ENCODE peak calls at places on chromosomes 4 and X, in ten cellular contexts. One of them, this sample, is unnamed.

GRCh38 chr4:68299492-68300457 is 50.1 kb downstream of the YTHDC1 start:
- DNase-seq in HFF-Myc: no peak
- DNase-seq in bronchial epithelial cell: no peak
- DNase-seq in T-cell: no peak
- DNase-seq in astrocyte of the cerebellum: no peak
- DNase-seq in mammary epithelial cell: peak
- DNase-seq in activated CD8-positive, alpha-beta memory T cell treated with anti-CD3 and anti-CD28 coated beads for 48 hours: no peak
- DNase-seq in iris pigment epithelial cell: no peak
- DNase-seq in CD8-positive, alpha-beta T cell: no peak
- DNase-seq in substantia nigra: no peak
- DNase-seq in this sample: no peak

GRCh38 chr4:183905593-183906485 is 732 bp downstream of the STOX2 start:
- DNase-seq in T-cell: no peak
- DNase-seq in astrocyte of the cerebellum: no peak
- DNase-seq in activated CD8-positive, alpha-beta memory T cell treated with anti-CD3 and anti-CD28 coated beads for 48 hours: no peak
- DNase-seq in mammary epithelial cell: peak
- DNase-seq in substantia nigra: peak
- DNase-seq in HFF-Myc: no peak
- DNase-seq in CD8-positive, alpha-beta T cell: no peak
- DNase-seq in iris pigment epithelial cell: peak
- DNase-seq in bronchial epithelial cell: peak
- DNase-seq in this sample: peak

GRCh38 chrX:39475372-39475771 is 622.4 kb downstream of the BCOR start:
- DNase-seq in astrocyte of the cerebellum: no peak
- DNase-seq in substantia nigra: no peak
- DNase-seq in iris pigment epithelial cell: no peak
- DNase-seq in bronchial epithelial cell: no peak
- DNase-seq in mammary epithelial cell: no peak
- DNase-seq in HFF-Myc: no peak
- DNase-seq in CD8-positive, alpha-beta T cell: no peak
- DNase-seq in activated CD8-positive, alpha-beta memory T cell treated with anti-CD3 and anti-CD28 coated beads for 48 hours: no peak
- DNase-seq in T-cell: no peak
- DNase-seq in this sample: no peak

GRCh38 chrX:19046343-19047215 is 62.7 kb upstream of the PHKA2 start:
- DNase-seq in HFF-Myc: no peak
- DNase-seq in activated CD8-positive, alpha-beta memory T cell treated with anti-CD3 and anti-CD28 coated beads for 48 hours: no peak
- DNase-seq in astrocyte of the cerebellum: no peak
- DNase-seq in bronchial epithelial cell: peak
- DNase-seq in CD8-positive, alpha-beta T cell: no peak
- DNase-seq in mammary epithelial cell: peak
- DNase-seq in iris pigment epithelial cell: peak
- DNase-seq in substantia nigra: no peak
- DNase-seq in T-cell: no peak
- DNase-seq in this sample: no peak

GRCh38 chrX:68196939-68197791 is 236.1 kb downstream of the OPHN1 start:
- DNase-seq in CD8-positive, alpha-beta T cell: no peak
- DNase-seq in T-cell: no peak
- DNase-seq in substantia nigra: peak
- DNase-seq in iris pigment epithelial cell: peak
- DNase-seq in activated CD8-positive, alpha-beta memory T cell treated with anti-CD3 and anti-CD28 coated beads for 48 hours: no peak
- DNase-seq in bronchial epithelial cell: peak
- DNase-seq in mammary epithelial cell: peak
- DNase-seq in HFF-Myc: no peak
- DNase-seq in astrocyte of the cerebellum: peak
- DNase-seq in this sample: peak

GRCh38 chr4:19857405-19857804 is 394.3 kb upstream of the SLIT2 start:
- DNase-seq in substantia nigra: no peak
- DNase-seq in activated CD8-positive, alpha-beta memory T cell treated with anti-CD3 and anti-CD28 coated beads for 48 hours: no peak
- DNase-seq in mammary epithelial cell: no peak
- DNase-seq in HFF-Myc: no peak
- DNase-seq in T-cell: no peak
- DNase-seq in CD8-positive, alpha-beta T cell: no peak
- DNase-seq in astrocyte of the cerebellum: no peak
- DNase-seq in iris pigment epithelial cell: peak
- DNase-seq in bronchial epithelial cell: no peak
- DNase-seq in this sample: no peak

GRCh38 chrX:48028091-48028490 is 21.3 kb downstream of the SPACA5 start:
- DNase-seq in activated CD8-positive, alpha-beta memory T cell treated with anti-CD3 and anti-CD28 coated beads for 48 hours: no peak
- DNase-seq in astrocyte of the cerebellum: no peak
- DNase-seq in substantia nigra: no peak
- DNase-seq in mammary epithelial cell: no peak
- DNase-seq in T-cell: no peak
- DNase-seq in HFF-Myc: no peak
- DNase-seq in CD8-positive, alpha-beta T cell: no peak
- DNase-seq in bronchial epithelial cell: no peak
- DNase-seq in iris pigment epithelial cell: no peak
- DNase-seq in this sample: no peak

GRCh38 chr4:3613980-3614730 is 81.9 kb upstream of the LRPAP1 start:
- DNase-seq in activated CD8-positive, alpha-beta memory T cell treated with anti-CD3 and anti-CD28 coated beads for 48 hours: no peak
- DNase-seq in iris pigment epithelial cell: no peak
- DNase-seq in CD8-positive, alpha-beta T cell: no peak
- DNase-seq in substantia nigra: no peak
- DNase-seq in HFF-Myc: no peak
- DNase-seq in bronchial epithelial cell: no peak
- DNase-seq in mammary epithelial cell: no peak
- DNase-seq in T-cell: no peak
- DNase-seq in astrocyte of the cerebellum: no peak
- DNase-seq in this sample: no peak

GRCh38 chr4:87461281-87461700 is 38.9 kb downstream of the NUDT9 start:
- DNase-seq in CD8-positive, alpha-beta T cell: no peak
- DNase-seq in substantia nigra: no peak
- DNase-seq in activated CD8-positive, alpha-beta memory T cell treated with anti-CD3 and anti-CD28 coated beads for 48 hours: no peak
- DNase-seq in HFF-Myc: no peak
- DNase-seq in mammary epithelial cell: peak
- DNase-seq in T-cell: no peak
- DNase-seq in astrocyte of the cerebellum: peak
- DNase-seq in bronchial epithelial cell: peak
- DNase-seq in iris pigment epithelial cell: peak
- DNase-seq in this sample: no peak

GRCh38 chr4:182922551-182923284 is 5.5 kb upstream of the DCTD start:
- DNase-seq in mammary epithelial cell: no peak
- DNase-seq in iris pigment epithelial cell: peak
- DNase-seq in astrocyte of the cerebellum: no peak
- DNase-seq in CD8-positive, alpha-beta T cell: no peak
- DNase-seq in bronchial epithelial cell: no peak
- DNase-seq in substantia nigra: no peak
- DNase-seq in activated CD8-positive, alpha-beta memory T cell treated with anti-CD3 and anti-CD28 coated beads for 48 hours: no peak
- DNase-seq in T-cell: no peak
- DNase-seq in HFF-Myc: no peak
- DNase-seq in this sample: peak

GRCh38 chr4:1240721-1241465 is 8.0 kb downstream of the CTBP1 start:
- DNase-seq in iris pigment epithelial cell: no peak
- DNase-seq in CD8-positive, alpha-beta T cell: no peak
- DNase-seq in T-cell: no peak
- DNase-seq in astrocyte of the cerebellum: no peak
- DNase-seq in activated CD8-positive, alpha-beta memory T cell treated with anti-CD3 and anti-CD28 coated beads for 48 hours: no peak
- DNase-seq in mammary epithelial cell: no peak
- DNase-seq in HFF-Myc: no peak
- DNase-seq in substantia nigra: no peak
- DNase-seq in bronchial epithelial cell: no peak
- DNase-seq in this sample: no peak

GRCh38 chrX:76428243-76429130 is 977 bp downstream of the MAGEE1 start:
- DNase-seq in CD8-positive, alpha-beta T cell: peak
- DNase-seq in substantia nigra: no peak
- DNase-seq in T-cell: peak
- DNase-seq in HFF-Myc: no peak
- DNase-seq in bronchial epithelial cell: no peak
- DNase-seq in astrocyte of the cerebellum: no peak
- DNase-seq in iris pigment epithelial cell: no peak
- DNase-seq in activated CD8-positive, alpha-beta memory T cell treated with anti-CD3 and anti-CD28 coated beads for 48 hours: no peak
- DNase-seq in mammary epithelial cell: peak
- DNase-seq in this sample: no peak

GRCh38 chr4:26729027-26729426 is 131.6 kb upstream of the STIM2 start:
- DNase-seq in T-cell: no peak
- DNase-seq in mammary epithelial cell: no peak
- DNase-seq in iris pigment epithelial cell: no peak
- DNase-seq in CD8-positive, alpha-beta T cell: no peak
- DNase-seq in substantia nigra: no peak
- DNase-seq in bronchial epithelial cell: no peak
- DNase-seq in HFF-Myc: no peak
- DNase-seq in activated CD8-positive, alpha-beta memory T cell treated with anti-CD3 and anti-CD28 coated beads for 48 hours: no peak
- DNase-seq in astrocyte of the cerebellum: no peak
- DNase-seq in this sample: no peak

GRCh38 chr4:10066704-10067651 is 45.7 kb upstream of the SLC2A9 start:
- DNase-seq in substantia nigra: no peak
- DNase-seq in CD8-positive, alpha-beta T cell: no peak
- DNase-seq in HFF-Myc: no peak
- DNase-seq in T-cell: no peak
- DNase-seq in bronchial epithelial cell: no peak
- DNase-seq in mammary epithelial cell: no peak
- DNase-seq in activated CD8-positive, alpha-beta memory T cell treated with anti-CD3 and anti-CD28 coated beads for 48 hours: no peak
- DNase-seq in astrocyte of the cerebellum: no peak
- DNase-seq in iris pigment epithelial cell: no peak
- DNase-seq in this sample: no peak

GRCh38 chr4:40954119-40954668 is 204.4 kb downstream of the NSUN7 start:
- DNase-seq in T-cell: no peak
- DNase-seq in activated CD8-positive, alpha-beta memory T cell treated with anti-CD3 and anti-CD28 coated beads for 48 hours: no peak
- DNase-seq in astrocyte of the cerebellum: no peak
- DNase-seq in iris pigment epithelial cell: no peak
- DNase-seq in CD8-positive, alpha-beta T cell: no peak
- DNase-seq in substantia nigra: no peak
- DNase-seq in HFF-Myc: no peak
- DNase-seq in bronchial epithelial cell: no peak
- DNase-seq in mammary epithelial cell: no peak
- DNase-seq in this sample: no peak

GRCh38 chr4:10971800-10972398 is 287.3 kb upstream of the CLNK start:
- DNase-seq in mammary epithelial cell: peak
- DNase-seq in HFF-Myc: no peak
- DNase-seq in CD8-positive, alpha-beta T cell: no peak
- DNase-seq in substantia nigra: no peak
- DNase-seq in astrocyte of the cerebellum: no peak
- DNase-seq in bronchial epithelial cell: peak
- DNase-seq in iris pigment epithelial cell: no peak
- DNase-seq in T-cell: no peak
- DNase-seq in activated CD8-positive, alpha-beta memory T cell treated with anti-CD3 and anti-CD28 coated beads for 48 hours: no peak
- DNase-seq in this sample: no peak

This sample was measured in globus pallidus.